ENCODE peak calls at places on chromosomes 7 and 10, in seven cellular contexts. S, N, K, W, D, L and M are unnamed samples.

GRCh38 chr7:127578036-127578684 is 7.2 kb downstream of the GCC1 start:
- DNase-seq in S (peak), N (no peak), K (peak), W (no peak), D (no peak), L (no peak), M (no peak)

GRCh38 chr10:60140681-60141632 is 234.6 kb upstream of the CCDC6 start:
- DNase-seq in S (no peak), N (peak), K (peak), W (no peak), D (no peak), L (no peak), M (no peak)

GRCh38 chr7:17941171-17941490 is 837 bp upstream of the SNX13 start:
- DNase-seq in S (no peak), N (no peak), K (peak), W (no peak), D (no peak), L (no peak), M (peak)

GRCh38 chr7:42677751-42678231 is 234.1 kb downstream of the C7orf25 start:
- DNase-seq in S (peak), N (no peak), K (no peak), W (no peak), D (no peak), L (no peak), M (no peak)

GRCh38 chr10:35194906-35195305 is 68.3 kb downstream of the CREM start:
- DNase-seq in S (no peak), N (no peak), K (no peak), W (no peak), D (no peak), L (no peak), M (peak)

GRCh38 chr7:133484135-133484534 is 231.3 kb downstream of the EXOC4 start:
- DNase-seq in S (no peak), N (no peak), K (no peak), W (peak), D (no peak), L (no peak), M (no peak)

GRCh38 chr10:125161570-125162139 is 1.3 kb upstream of the CTBP2 start:
- DNase-seq in S (peak), N (peak), K (no peak), W (no peak), D (peak), L (no peak), M (peak)

GRCh38 chr7:43577485-43577951 is 5.4 kb upstream of the STK17A start:
- DNase-seq in S (no peak), N (no peak), K (no peak), W (no peak), D (no peak), L (no peak), M (no peak)

GRCh38 chr10:2839081-2839725 is 228.1 kb upstream of the PFKP start:
- DNase-seq in S (no peak), N (peak), K (peak), W (peak), D (peak), L (no peak), M (no peak)

GRCh38 chr7:127704211-127704610 is 52.2 kb downstream of the SND1 start:
- DNase-seq in S (no peak), N (no peak), K (no peak), W (no peak), D (no peak), L (no peak), M (no peak)

GRCh38 chr10:60203993-60204618 is 185.6 kb downstream of the ANK3 start:
- DNase-seq in S (peak), N (peak), K (peak), W (no peak), D (no peak), L (peak), M (no peak)

GRCh38 chr7:102985176-102985783 is 72.5 kb downstream of the LRRC17 start:
- DNase-seq in S (no peak), N (no peak), K (no peak), W (no peak), D (no peak), L (no peak), M (no peak)

GRCh38 chr10:111116762-111117445 is 40.1 kb downstream of the ADRA2A start:
- DNase-seq in S (no peak), N (no peak), K (no peak), W (no peak), D (no peak), L (no peak), M (no peak)